ENCODE peak calls at places on chromosomes 16 and 17, in five cellular contexts. Z is PC-3, R is PC-9, Q is GM23338, X is HCT116. A is an unnamed sample. For H3K9me2, the result is how much of the 10 kb centered on the place peaks cover.

GRCh38 chr16:50298591-50299507 is 32.5 kb downstream of the ADCY7 start:
- DNase-seq in Z (no peak), R (no peak), Q (no peak), X (no peak), A (no peak)

GRCh38 chr16:49675417-49675816 is 180.5 kb downstream of the ZNF423 start:
- DNase-seq in Z (no peak), R (no peak), Q (no peak), X (no peak), A (peak)

GRCh38 chr16:8946544-8946943 is 17.2 kb downstream of the USP7 start:
- DNase-seq in X (no peak), Q (no peak), Z (no peak), R (no peak), A (no peak)

GRCh38 chr16:1743376-1744337 is 27.7 kb downstream of the NME3 start:
- DNase-seq in X (no peak), Q (no peak), Z (no peak), R (no peak), A (no peak)

GRCh38 chr17:8674344-8675305 is 44.1 kb upstream of the MYH10 start:
- DNase-seq in R (no peak), Z (no peak), X (no peak), Q (peak), A (peak)

GRCh38 chr16:56931253-56931768 is 631 bp upstream of the HERPUD1 start:
- DNase-seq in X (no peak), Q (peak), R (no peak), Z (no peak), A (peak)

GRCh38 chr17:50364715-50365114 is 8.3 kb downstream of the MRPL27 start:
- DNase-seq in R (no peak), X (no peak), Z (no peak), Q (peak), A (peak)

GRCh38 chr17:79231766-79232287 is 157.2 kb downstream of the ENGASE start:
- DNase-seq in X (no peak), R (no peak), Z (no peak), Q (no peak), A (peak)

GRCh38 chr16:10668322-10669045 is 26.2 kb downstream of the TEKT5 start:
- DNase-seq in R (no peak), Z (peak), X (no peak), Q (peak), A (peak)

GRCh38 chr16:17499223-17499902 is 28.6 kb upstream of the XYLT1 start:
- DNase-seq in R (no peak), X (no peak), Q (no peak), Z (no peak), A (peak)

GRCh38 chr16:85858984-85859817 is 39.8 kb upstream of the IRF8 start:
- DNase-seq in Z (no peak), R (no peak), X (no peak), Q (no peak), A (no peak)

GRCh38 chr17:79078476-79079190 is 4.0 kb downstream of the ENGASE start:
- DNase-seq in X (no peak), Z (no peak), R (no peak), Q (no peak), A (no peak)

GRCh38 chr17:50169121-50169764 is 3.4 kb downstream of the SGCA start:
- DNase-seq in Z (peak), Q (peak), R (peak), X (peak), A (peak)

GRCh38 chr17:50170662-50171370 is 5.0 kb downstream of the SGCA start:
- DNase-seq in X (no peak), Q (no peak), R (peak), Z (peak), A (no peak)

GRCh38 chr17:38353084-38353604 is 1.5 kb downstream of the SOCS7 start:
- DNase-seq in R (no peak), Q (no peak), X (no peak), Z (no peak), A (no peak)

GRCh38 chr16:70700101-70701020 is 14.5 kb upstream of the MTSS2 start:
- DNase-seq in X (no peak), R (no peak), Q (no peak), Z (no peak), A (no peak)

GRCh38 chr17:5115673-5116651 is at the start of gene USP6:
- DNase-seq in R (no peak), Q (peak), X (no peak), Z (no peak), A (peak)
- H3K4me2 ChIP-seq in R (no peak), Q (peak), X (no peak), Z (no peak), A (no peak)

DNA sequence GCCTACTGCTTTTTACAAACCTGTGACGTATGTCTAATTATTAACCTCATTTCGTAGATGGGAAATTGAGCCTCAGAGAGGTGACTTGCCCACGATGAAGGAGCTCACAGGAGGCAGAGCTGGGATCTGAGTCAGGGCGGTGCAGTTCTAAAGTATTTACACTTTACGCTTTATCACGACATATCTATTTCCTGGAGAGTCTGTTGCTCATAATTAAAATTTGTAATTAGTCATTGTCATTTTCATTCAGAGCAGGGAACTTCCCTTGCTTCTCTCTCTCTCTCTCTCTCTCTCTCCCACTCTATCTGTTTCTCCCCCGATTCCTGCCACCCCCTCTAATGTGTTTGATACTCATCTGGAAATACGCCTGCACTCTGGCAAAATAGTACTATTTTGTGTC is 5.9 kb downstream of the SLC5A11 start:
- DNase-seq in Q (no peak), X (no peak), R (no peak), Z (peak), A (peak)
- H3K9me2 ChIP-seq in Q (under half), X (under half), R (under half), Z (under half), A (under half)

DNA sequence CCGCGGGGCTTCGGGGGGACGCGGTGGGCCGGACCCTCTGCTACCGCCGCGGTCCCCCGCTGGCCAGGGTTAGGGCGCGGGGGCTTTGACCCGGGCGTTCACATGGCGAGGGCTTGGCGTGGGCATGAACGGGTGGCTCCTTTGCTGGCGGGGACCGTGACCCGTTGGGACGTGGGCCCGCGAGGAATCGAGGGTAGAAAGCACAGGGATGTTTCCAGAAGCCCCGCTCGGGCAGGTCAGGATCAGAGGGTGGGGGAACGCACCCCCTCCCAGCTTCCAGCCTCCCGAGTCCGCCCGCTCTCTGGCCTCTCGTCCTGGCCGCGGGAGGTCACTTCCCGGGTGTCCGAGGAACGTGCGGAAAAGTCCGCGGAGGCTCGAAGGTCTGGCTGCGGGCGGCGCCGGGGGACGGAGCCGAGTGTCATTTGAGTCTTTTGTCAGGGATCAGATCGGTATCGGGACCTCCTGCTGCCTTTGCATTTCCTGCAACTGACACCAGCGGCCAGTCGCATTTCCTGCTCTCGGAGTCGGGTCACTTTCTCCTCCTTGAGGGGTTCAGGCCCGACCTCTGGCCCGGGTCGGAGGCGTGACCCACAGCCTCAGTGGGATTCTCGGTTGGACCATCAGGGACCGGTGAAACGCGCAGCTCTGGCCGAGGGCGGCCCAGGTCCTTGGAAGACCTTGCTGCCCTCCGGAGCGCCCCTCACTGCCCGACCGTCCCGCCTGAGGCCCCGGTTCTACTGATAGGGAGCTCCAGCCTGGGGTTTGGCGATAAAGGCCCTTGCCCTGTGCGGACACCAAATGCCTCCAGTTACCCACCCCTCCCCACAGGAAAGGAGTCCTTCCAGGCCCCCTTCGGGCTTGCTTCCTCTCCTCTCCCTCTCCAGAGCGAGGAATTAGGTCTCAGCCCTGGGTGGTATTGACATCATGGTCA is 702 bp upstream of the WNT3 start:
- DNase-seq in X (no peak), Q (peak), R (no peak), Z (no peak), A (peak)
- TF ChIP-seq EZH2 in X (no peak), Q (peak), R (no peak), Z (no peak), A (peak)

GRCh38 chr16:73730496-73731090 is 566.0 kb upstream of the PSMD7 start:
- DNase-seq in X (no peak), Q (no peak), Z (no peak), R (no peak), A (no peak)

GRCh38 chr16:73732681-73733080 is 563.9 kb upstream of the PSMD7 start:
- DNase-seq in Q (no peak), X (no peak), Z (no peak), R (no peak), A (no peak)

GRCh38 chr16:73735954-73736353 is 560.7 kb upstream of the PSMD7 start:
- DNase-seq in R (no peak), Z (no peak), Q (no peak), X (no peak), A (no peak)

GRCh38 chr16:73735018-73735417 is 561.6 kb upstream of the PSMD7 start:
- DNase-seq in X (no peak), Q (no peak), Z (peak), R (peak), A (peak)

GRCh38 chr16:73732143-73732542 is 564.5 kb upstream of the PSMD7 start:
- DNase-seq in Z (no peak), Q (no peak), R (no peak), X (no peak), A (no peak)
- H3K4me2 ChIP-seq in Z (no peak), Q (no peak), R (no peak), X (no peak), A (no peak)

GRCh38 chr17:62826956-62827355 is 18.8 kb upstream of the MARCHF10 start:
- DNase-seq in R (no peak), Z (no peak), Q (no peak), X (no peak), A (no peak)
- H3K9me2 ChIP-seq in R (under half), Z (under half), Q (under half), X (under half), A (under half)

DNA sequence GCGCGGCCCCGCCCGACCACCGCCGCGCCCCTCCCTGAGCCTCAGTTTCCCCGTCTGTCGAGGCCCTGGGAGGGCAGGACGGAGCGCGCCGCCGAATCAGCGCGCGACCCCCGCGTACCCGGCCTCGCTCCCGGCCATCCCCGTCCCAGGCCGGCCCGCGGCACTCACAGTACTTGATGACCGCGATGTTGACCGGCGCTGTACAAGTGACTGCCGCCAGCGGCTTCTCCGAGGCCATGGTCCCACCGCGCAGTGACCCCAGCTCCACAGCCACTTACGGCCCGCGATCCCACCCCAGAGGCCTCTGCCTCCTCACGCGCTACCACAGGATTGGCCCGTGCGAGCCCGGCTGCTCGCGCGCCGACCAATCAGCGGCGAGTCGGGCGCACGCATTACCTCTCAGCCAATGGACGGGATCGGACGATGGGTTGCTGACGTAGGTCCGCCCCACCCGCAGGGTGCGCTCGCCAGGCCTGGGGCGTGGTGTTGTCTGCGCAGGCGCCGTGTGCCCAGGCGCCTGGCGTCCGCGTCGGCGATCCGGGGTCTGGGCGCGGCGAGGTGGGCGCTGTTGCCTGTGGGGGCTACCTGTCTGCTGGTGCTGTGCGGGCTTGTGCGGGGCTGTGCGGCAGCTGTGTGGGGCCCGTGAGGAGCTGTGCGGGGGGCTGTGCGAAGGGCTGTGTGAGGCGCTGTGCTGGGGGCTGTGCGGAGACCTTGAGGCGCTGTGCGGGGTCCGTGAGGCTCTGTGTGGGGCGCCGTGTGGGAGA is at the start of gene MVD:
- DNase-seq in R (peak), X (peak), Q (peak), Z (peak), A (peak)
- TF ChIP-seq EZH2 in R (no peak), X (no peak), Q (no peak), Z (no peak), A (no peak)

GRCh38 chr16:51540259-51540658 is 389.2 kb upstream of the SALL1 start:
- DNase-seq in R (no peak), Z (no peak), X (no peak), Q (no peak), A (peak)

GRCh38 chr16:51535591-51535990 is 384.5 kb upstream of the SALL1 start:
- DNase-seq in R (no peak), Z (no peak), X (no peak), Q (no peak), A (no peak)

GRCh38 chr16:51542856-51543510 is 391.9 kb upstream of the SALL1 start:
- DNase-seq in R (no peak), Z (no peak), Q (peak), X (no peak), A (no peak)

GRCh38 chr16:51538707-51539604 is 387.9 kb upstream of the SALL1 start:
- DNase-seq in R (no peak), Z (peak), Q (no peak), X (no peak), A (peak)
- H3K4me2 ChIP-seq in R (no peak), Z (no peak), Q (peak), X (no peak), A (peak)

GRCh38 chr16:28829747-28830146 is 6.9 kb downstream of the ATXN2L start:
- DNase-seq in R (no peak), X (no peak), Z (no peak), Q (no peak), A (no peak)
- H3K9me2 ChIP-seq in R (under half), X (under half), Z (under half), Q (under half), A (under half)

DNA sequence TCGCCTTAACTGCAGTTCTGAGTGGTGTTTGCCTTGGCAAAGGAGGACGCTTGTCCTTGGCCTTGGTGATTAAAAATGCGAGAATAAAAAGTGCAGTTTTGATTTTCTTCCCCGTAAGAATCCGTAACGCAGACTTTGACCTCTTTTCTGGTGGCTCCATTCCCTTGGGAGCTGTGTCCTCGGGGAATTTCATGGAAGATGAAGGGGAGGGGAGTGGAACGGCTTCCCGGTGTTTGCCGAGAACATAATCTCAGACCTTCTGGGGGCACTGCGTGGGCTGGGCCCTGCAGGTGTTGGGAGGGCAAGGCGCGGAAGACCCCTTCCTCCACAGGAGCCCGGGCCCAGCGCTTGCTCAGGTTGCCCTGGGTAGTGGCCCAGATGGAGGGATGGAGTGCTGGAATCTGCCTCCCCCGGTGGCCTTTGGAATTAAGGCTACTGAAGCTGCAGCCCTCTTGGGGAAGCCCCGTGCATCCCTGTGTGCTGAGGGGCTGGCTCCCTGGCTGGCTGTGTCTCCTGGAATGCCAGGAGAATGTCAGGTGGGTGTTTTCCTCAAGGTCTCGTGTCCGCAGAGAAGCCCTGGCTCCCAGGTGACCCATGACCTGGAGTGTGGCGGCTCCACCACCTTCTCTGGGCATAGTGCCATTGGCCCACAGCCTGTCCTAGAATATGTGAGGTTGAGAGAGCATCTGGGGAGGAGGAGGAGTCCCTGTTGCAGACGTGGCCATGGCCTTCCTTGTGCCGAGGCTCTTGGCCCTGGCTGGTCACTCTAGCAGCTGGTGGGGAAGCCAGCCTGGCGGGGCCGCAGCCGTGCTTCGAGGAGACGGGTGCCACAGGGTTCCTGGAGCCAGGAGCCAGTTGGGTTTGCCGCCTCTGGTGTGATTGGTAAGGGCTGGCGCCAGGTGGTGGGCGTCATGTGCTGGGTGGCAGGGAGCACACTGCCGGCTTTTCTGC is 3.1 kb downstream of the BAIAP2 start:
- DNase-seq in R (peak), Z (no peak), Q (peak), X (no peak), A (no peak)
- TF ChIP-seq EZH2 in R (no peak), Z (no peak), Q (no peak), X (no peak), A (no peak)

GRCh38 chr16:88384222-88385111 is 1.7 kb downstream of the ZNF469 start:
- DNase-seq in Q (no peak), R (no peak), Z (no peak), X (no peak), A (no peak)
- H3K4me2 ChIP-seq in Q (peak), R (peak), Z (peak), X (peak), A (peak)